ENCODE peak calls at places on chromosomes 5 and 9, in six cellular contexts. R is endothelial cell, M is foreskin fibroblast, K is bronchial epithelial cell, X is GM20000, Z is GM23338. P is an unnamed sample.

GRCh38 chr9:14213504-14213903 is 100.4 kb downstream of the NFIB start:
- DNase-seq in R (no peak), Z (no peak), X (no peak), K (no peak), M (no peak), P (no peak)

GRCh38 chr9:18771018-18771417 is 262.0 kb downstream of the SAXO1 start:
- DNase-seq in Z (no peak), M (no peak), X (no peak), R (no peak), K (no peak), P (no peak)

GRCh38 chr9:98503867-98504800 is 204.6 kb downstream of the GABBR2 start:
- DNase-seq in K (no peak), R (no peak), Z (peak), X (no peak), M (no peak), P (no peak)

GRCh38 chr9:86764230-86765039 is 182.9 kb downstream of the GAS1 start:
- DNase-seq in R (no peak), X (no peak), Z (no peak), M (peak), K (no peak), P (no peak)

GRCh38 chr9:87381050-87381711 is 116.5 kb upstream of the DAPK1 start:
- DNase-seq in R (no peak), Z (no peak), K (peak), X (no peak), M (peak), P (no peak)

GRCh38 chr5:33195431-33196128 is 245.2 kb upstream of the TARS1 start:
- DNase-seq in Z (no peak), X (no peak), K (peak), M (peak), R (no peak), P (no peak)

GRCh38 chr5:22900801-22901310 is 47.7 kb upstream of the CDH12 start:
- DNase-seq in K (no peak), Z (no peak), M (no peak), R (no peak), X (no peak), P (no peak)

GRCh38 chr5:74248576-74248975 is 392.0 kb downstream of the ENC1 start:
- DNase-seq in R (no peak), Z (no peak), M (no peak), X (no peak), K (peak), P (no peak)

GRCh38 chr5:153807796-153808195 is 230.9 kb downstream of the FAM114A2 start:
- DNase-seq in R (no peak), Z (no peak), X (no peak), M (no peak), K (no peak), P (no peak)

GRCh38 chr9:88998911-88999310 is 7.6 kb downstream of the S1PR3 start:
- DNase-seq in X (no peak), Z (no peak), M (peak), K (no peak), R (no peak), P (no peak)

GRCh38 chr9:138064547-138064946 is 187.0 kb downstream of the CACNA1B start:
- DNase-seq in R (no peak), X (no peak), Z (no peak), K (no peak), M (no peak), P (no peak)

GRCh38 chr5:140153905-140154304 is 21.1 kb upstream of the CYSTM1 start:
- DNase-seq in Z (peak), X (no peak), K (no peak), R (no peak), M (no peak), P (no peak)

GRCh38 chr5:128464596-128464995 is 73.4 kb downstream of the FBN2 start:
- DNase-seq in X (no peak), R (no peak), M (peak), Z (no peak), K (no peak), P (no peak)

GRCh38 chr5:142587354-142587965 is 98.4 kb downstream of the FGF1 start:
- DNase-seq in Z (peak), M (peak), X (peak), R (peak), K (peak), P (no peak)

GRCh38 chr9:706606-707451 is 134.7 kb upstream of the DMRT1 start:
- DNase-seq in X (peak), K (peak), R (peak), Z (peak), M (peak), P (peak)

GRCh38 chr5:121525731-121526130 is 326.0 kb upstream of the FTMT start:
- DNase-seq in M (peak), K (no peak), Z (no peak), R (no peak), X (no peak), P (no peak)

GRCh38 chr5:53343187-53343586 is 137.2 kb upstream of the FST start:
- DNase-seq in K (peak), R (no peak), Z (no peak), X (no peak), M (peak), P (no peak)

GRCh38 chr5:127840198-127840524 is 137.0 kb downstream of the CCDC192 start:
- DNase-seq in X (peak), K (no peak), M (no peak), Z (no peak), R (no peak), P (no peak)

GRCh38 chr5:27682600-27682999 is 644.2 kb upstream of the CDH9 start:
- DNase-seq in Z (peak), R (no peak), K (peak), M (no peak), X (no peak), P (peak)
- TF ChIP-seq CTCF in Z (peak), R (peak), K (peak), M (no peak), X (no peak), P (peak)

DNA sequence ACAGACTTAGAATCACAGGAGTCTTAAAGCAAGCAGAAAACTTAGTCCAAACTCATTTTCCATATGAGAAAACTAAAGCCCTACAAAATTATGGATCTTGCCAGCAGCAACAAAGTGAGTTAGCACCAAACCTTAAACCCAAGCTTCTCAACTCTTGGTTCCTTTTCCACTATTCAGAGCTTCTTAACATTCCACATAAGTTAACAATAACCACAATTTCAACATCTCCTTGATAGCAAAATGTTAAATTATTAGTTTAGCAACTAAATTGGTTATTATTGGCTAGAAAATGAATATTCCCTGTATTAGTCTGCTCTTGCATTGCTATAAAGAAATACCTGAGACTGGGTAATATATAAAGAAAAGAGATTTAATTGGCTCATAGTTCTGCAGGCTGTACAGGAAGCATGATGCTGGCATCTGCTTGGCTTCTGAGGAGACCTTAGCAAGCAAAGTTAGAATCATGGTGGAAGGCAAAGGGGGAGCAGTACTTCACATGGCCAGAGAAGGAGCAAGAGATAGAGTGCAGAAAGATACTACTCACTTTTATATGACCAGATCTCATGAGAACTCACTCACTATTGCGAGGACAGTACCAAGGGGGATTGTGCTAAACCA is 26.2 kb upstream of the ARSB start:
- DNase-seq in X (no peak), Z (peak), M (peak), R (no peak), K (no peak), P (no peak)
- TF ChIP-seq CTCF in X (no peak), Z (no peak), M (peak), R (no peak), K (no peak), P (peak)

DNA sequence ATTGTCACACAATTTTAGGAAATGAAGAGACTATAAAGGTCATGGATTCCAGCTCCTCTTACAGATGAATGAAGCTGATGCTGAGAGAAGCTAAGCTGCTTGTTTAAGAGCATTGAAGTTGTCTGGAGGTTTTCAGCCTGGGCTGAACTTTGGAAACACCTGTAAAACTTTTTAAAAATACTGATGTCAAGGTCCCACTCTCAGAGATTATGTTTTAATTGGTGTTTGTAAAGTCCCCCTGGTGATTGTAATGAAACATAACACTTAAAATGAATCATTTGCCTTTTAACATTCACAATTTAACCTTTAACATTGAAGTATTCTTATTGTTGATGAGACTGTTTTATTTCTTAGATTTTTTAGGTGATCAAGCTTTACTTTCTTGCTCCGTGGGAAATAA is 16.4 kb downstream of the RAD23B start:
- DNase-seq in K (no peak), M (no peak), X (no peak), Z (no peak), R (no peak), P (no peak)
- TF ChIP-seq CTCF in K (no peak), M (no peak), X (no peak), Z (no peak), R (peak), P (peak)

DNA sequence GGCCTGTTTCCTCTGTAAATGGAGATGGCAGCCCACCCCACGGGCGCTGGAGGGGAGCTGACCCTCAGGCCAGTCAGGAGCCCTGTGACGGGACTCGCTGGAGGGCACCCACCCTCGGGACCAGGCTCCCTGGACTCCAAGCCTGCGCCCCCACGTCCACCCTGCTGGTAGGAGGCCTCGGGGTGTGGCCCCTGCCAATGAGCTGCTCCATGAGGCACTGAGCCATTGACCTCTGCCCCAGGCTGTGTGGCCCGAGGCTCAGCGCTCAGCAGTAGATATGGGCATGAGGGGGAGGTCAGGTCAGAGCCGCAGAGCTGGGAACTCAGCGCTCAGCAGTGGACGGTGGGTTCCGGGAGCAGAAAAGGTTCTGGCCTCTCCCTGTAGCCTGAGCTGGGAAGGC is 52.3 kb upstream of the EGFL7 start:
- DNase-seq in R (no peak), Z (no peak), K (no peak), M (no peak), X (no peak), P (no peak)
- TF ChIP-seq CTCF in R (no peak), Z (no peak), K (no peak), M (no peak), X (no peak), P (no peak)

DNA sequence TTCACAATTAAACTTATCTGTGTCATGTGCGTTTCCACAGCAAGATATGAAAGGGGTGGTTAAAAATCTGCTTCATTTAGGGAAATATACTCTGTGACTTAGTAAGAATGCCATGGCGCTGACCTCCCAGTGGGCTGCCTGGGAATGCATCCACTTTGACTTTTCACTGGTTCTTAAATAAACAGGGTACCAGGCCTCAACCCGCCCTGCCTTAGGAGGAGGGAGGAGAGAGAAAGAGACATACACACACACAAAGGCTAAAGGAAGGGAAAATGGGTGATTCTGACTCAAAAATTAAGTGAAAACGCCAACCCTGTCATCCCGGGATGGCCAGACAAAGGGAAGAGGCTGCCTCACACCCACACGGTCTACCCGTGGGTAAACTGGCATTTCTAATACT is 122.1 kb downstream of the EBF1 start:
- DNase-seq in Z (no peak), M (no peak), X (no peak), R (no peak), K (no peak), P (no peak)
- TF ChIP-seq CTCF in Z (no peak), M (no peak), X (no peak), R (no peak), K (no peak), P (no peak)

GRCh38 chr5:173887610-173888472 is at the start of gene CPEB4:
- DNase-seq in X (peak), M (peak), R (peak), K (peak), Z (peak), P (peak)

GRCh38 chr5:173885054-173885443 is 3.1 kb upstream of the CPEB4 start:
- DNase-seq in R (no peak), Z (no peak), M (no peak), X (no peak), K (no peak), P (no peak)

GRCh38 chr5:173885481-173886010 is 2.6 kb upstream of the CPEB4 start:
- DNase-seq in R (no peak), M (no peak), X (no peak), K (no peak), Z (no peak), P (peak)

GRCh38 chr5:173884402-173885053 is 3.6 kb upstream of the CPEB4 start:
- DNase-seq in M (no peak), K (no peak), Z (no peak), R (no peak), X (peak), P (peak)

GRCh38 chr5:173886157-173886556 is 2.0 kb upstream of the CPEB4 start:
- DNase-seq in K (no peak), R (no peak), X (no peak), M (no peak), Z (no peak), P (no peak)
- TF ChIP-seq CTCF in K (no peak), R (no peak), X (no peak), M (no peak), Z (no peak), P (no peak)

GRCh38 chr5:54985301-54986268 is at the start of gene ESM1:
- DNase-seq in Z (peak), X (no peak), M (peak), R (no peak), K (peak), P (peak)
- TF ChIP-seq CTCF in Z (no peak), X (no peak), M (no peak), R (no peak), K (peak), P (no peak)

GRCh38 chr9:21267141-21267540 is 27.3 kb upstream of the IFNA14 start:
- DNase-seq in X (no peak), M (no peak), R (no peak), Z (no peak), K (no peak), P (no peak)
- TF ChIP-seq CTCF in X (no peak), M (no peak), R (no peak), Z (no peak), K (no peak), P (no peak)

GRCh38 chr5:17317499-17317898 is 100.1 kb downstream of the BASP1 start:
- DNase-seq in X (no peak), Z (no peak), M (no peak), R (no peak), K (no peak), P (no peak)
- TF ChIP-seq CTCF in X (no peak), Z (no peak), M (no peak), R (no peak), K (no peak), P (no peak)

GRCh38 chr5:157651623-157652376 is 438 bp downstream of the SOX30 start:
- DNase-seq in X (peak), R (peak), K (peak), Z (peak), M (peak), P (peak)
- TF ChIP-seq CTCF in X (peak), R (peak), K (peak), Z (peak), M (peak), P (peak)